ENCODE peak calls at places on chromosomes 2 and 18, in eight cellular contexts. Y is transverse colon, L is IMR-90, W is A549, X is heart left ventricle, G is tibial nerve, C is body of pancreas, Q is ovary. N is an unnamed sample.

GRCh38 chr2:196949116-196949515 is 22.6 kb upstream of the PGAP1 start:
- DNase-seq in C (no peak), L (no peak), X (no peak), G (no peak), W (no peak), Q (no peak), Y (no peak), N (no peak)

GRCh38 chr2:123500346-123500745 is 524.7 kb upstream of the CNTNAP5 start:
- DNase-seq in C (no peak), Q (no peak), G (no peak), Y (no peak), X (no peak), L (no peak), W (no peak), N (no peak)

GRCh38 chr2:25453199-25453903 is 111.6 kb upstream of the DNMT3A start:
- DNase-seq in Y (no peak), X (no peak), G (no peak), W (no peak), C (no peak), L (peak; percentile 10), Q (no peak), N (no peak)

GRCh38 chr2:1891971-1892486 is 147.7 kb upstream of the PXDN start:
- DNase-seq in X (no peak), Y (no peak), W (no peak), G (no peak), C (no peak), Q (no peak), L (no peak), N (peak; percentile 29)

GRCh38 chr2:236782938-236783337 is 213.3 kb downstream of the ACKR3 start:
- DNase-seq in Q (no peak), Y (no peak), W (peak; percentile 10), L (peak; percentile 25), C (no peak), X (no peak), G (no peak), N (no peak)

GRCh38 chr2:25699206-25699605 is 25.8 kb upstream of the DTNB start:
- DNase-seq in W (no peak), Q (no peak), Y (no peak), X (no peak), L (no peak), G (no peak), C (no peak), N (no peak)

GRCh38 chr18:67520276-67521035 is 3.9 kb upstream of the DSEL start:
- DNase-seq in Q (peak; percentile 40), Y (no peak), G (peak; percentile 66), X (no peak), W (no peak), C (peak; percentile 11), L (peak; percentile 76), N (no peak)

GRCh38 chr18:4813708-4814107 is 358.6 kb upstream of the DLGAP1 start:
- DNase-seq in Q (no peak), X (no peak), C (no peak), G (no peak), Y (no peak), W (no peak), L (no peak), N (no peak)

GRCh38 chr2:667332-668000 is 9.7 kb downstream of the TMEM18 start:
- DNase-seq in X (no peak), L (peak; percentile 85), Y (no peak), W (peak; percentile 52), C (peak; percentile 40), Q (no peak), G (no peak), N (no peak)

GRCh38 chr18:54023471-54023870 is 201.0 kb downstream of the MBD2 start:
- DNase-seq in Q (no peak), C (no peak), L (no peak), X (no peak), G (no peak), Y (no peak), W (no peak), N (no peak)

GRCh38 chr18:51029378-51029693 is 677 bp upstream of the SMAD4 start:
- DNase-seq in W (no peak), C (no peak), Y (no peak), G (no peak), Q (no peak), X (no peak), L (peak; percentile 64), N (peak; percentile 75)

GRCh38 chr2:119772767-119773166 is 13.0 kb downstream of the PTPN4 start:
- DNase-seq in X (no peak), Y (no peak), W (no peak), G (no peak), C (no peak), L (no peak), Q (no peak), N (no peak)

GRCh38 chr2:213253162-213253561 is 31.1 kb upstream of the SPAG16 start:
- DNase-seq in X (no peak), Y (no peak), W (no peak), G (no peak), C (no peak), Q (no peak), L (no peak), N (no peak)

GRCh38 chr2:200609027-200609614 is 23.3 kb downstream of the AOX1 start:
- DNase-seq in C (peak; percentile 35), Q (peak; percentile 37), X (no peak), Y (no peak), G (peak; percentile 53), W (peak; percentile 48), L (peak; percentile 89), N (no peak)

GRCh38 chr2:206256711-206257110 is 17.8 kb upstream of the ZDBF2 start:
- DNase-seq in Q (no peak), Y (no peak), G (no peak), C (no peak), X (no peak), W (no peak), L (no peak), N (no peak)

GRCh38 chr2:105625632-105626031 is 119.1 kb upstream of the NCK2 start:
- DNase-seq in L (no peak), X (no peak), C (no peak), Y (no peak), W (no peak), G (no peak), Q (no peak), N (no peak)

GRCh38 chr2:73969356-73969755 is 15.4 kb upstream of the TET3 start:
- DNase-seq in L (no peak), X (no peak), Q (no peak), C (no peak), Y (no peak), W (no peak), G (no peak), N (no peak)
- H3K4me3 ChIP-seq in L (no peak overlapping the region), X (no peak overlapping the region), Q (no peak overlapping the region), C (no peak overlapping the region), Y (no peak overlapping the region), W (no peak overlapping the region), G (no peak overlapping the region), N (no peak overlapping the region)

DNA sequence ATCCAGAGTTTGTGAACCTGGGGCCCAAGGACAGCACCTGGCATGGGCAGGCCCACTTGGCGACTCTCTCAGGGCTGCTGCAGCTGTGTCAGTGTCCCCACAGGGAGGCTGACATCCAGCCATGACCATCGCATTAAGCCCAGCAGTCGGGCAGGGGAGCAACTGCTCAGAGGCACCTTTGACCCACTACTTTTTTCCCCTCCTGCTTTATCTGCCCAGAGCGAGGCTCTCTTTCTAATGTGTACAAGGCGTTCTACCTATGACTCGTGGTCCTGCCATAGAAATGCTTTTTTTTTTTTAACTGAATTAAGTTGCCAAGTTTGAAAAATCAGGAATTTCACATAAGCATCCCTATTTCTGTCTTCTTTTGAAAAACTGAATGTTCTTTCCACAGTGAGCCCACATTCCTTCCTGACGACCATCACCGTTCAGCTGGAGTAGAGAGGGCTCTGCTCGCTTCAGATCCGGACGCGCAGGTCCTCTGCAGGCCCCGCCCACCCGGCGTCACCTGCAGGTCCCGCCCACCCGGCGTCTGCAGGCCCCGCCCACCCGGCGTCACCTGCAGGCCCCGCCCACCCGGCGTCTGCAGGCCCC is 403 bp upstream of the CLUL1 start:
- DNase-seq in W (no peak), Q (peak; percentile 66), Y (no peak), C (peak; percentile 84), G (no peak), X (no peak), L (no peak), N (peak; percentile 89)
- TF ChIP-seq POLR2A in W (no peak), Q (no peak), Y (no peak), C (peak; percentile 57), G (no peak), X (no peak), L (no peak), N (no peak)

GRCh38 chr2:214810670-214811069 is 1.2 kb upstream of the BARD1 start:
- DNase-seq in L (no peak), W (no peak), X (no peak), Y (peak; percentile 9), C (no peak), G (no peak), Q (peak; percentile 19), N (peak; percentile 18)
- H3K27ac ChIP-seq in L (no peak overlapping the region), W (no peak overlapping the region), X (no peak overlapping the region), Y (no peak overlapping the region), C (no peak overlapping the region), G (peak overlapping the region; percentile 95), Q (no peak overlapping the region), N (no peak overlapping the region)

DNA sequence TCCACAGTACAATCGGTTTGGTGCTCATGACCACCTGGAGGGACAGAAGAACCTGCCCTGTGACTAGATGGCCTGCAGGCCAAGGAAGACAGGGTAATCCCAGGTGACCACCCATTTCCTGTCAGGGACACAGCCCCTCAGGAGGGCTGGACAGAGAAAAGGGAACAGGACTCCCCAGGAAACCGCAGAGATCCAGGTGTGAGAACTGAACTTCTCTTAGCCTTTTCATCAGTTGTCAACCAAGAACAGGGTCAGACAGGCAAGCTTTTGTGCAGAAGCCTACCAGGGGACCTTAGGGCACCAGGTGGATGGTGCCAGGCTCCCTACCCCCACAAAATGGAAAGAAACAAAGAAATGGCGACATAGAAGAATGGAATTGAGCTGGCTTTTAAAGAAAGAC is 132.3 kb downstream of the HDAC4 start:
- DNase-seq in Q (no peak), C (no peak), L (no peak), X (no peak), W (no peak), Y (no peak), G (no peak), N (peak; percentile 1)
- H3K4me3 ChIP-seq in Q (no peak overlapping the region), C (no peak overlapping the region), L (no peak overlapping the region), X (no peak overlapping the region), W (no peak overlapping the region), Y (no peak overlapping the region), G (no peak overlapping the region), N (no peak overlapping the region)

N was measured in testis.